ENCODE peak calls at places on chromosomes 11 and 22, in ten cellular contexts. R, Z, D, Q, L, H, Y, C, N and J are unnamed samples.

GRCh38 chr11:8760896-8761295 is 78.3 kb downstream of the RPL27A start:
- DNase-seq in R (no peak), Z (no peak), D (peak; percentile 91), Q (no peak), L (no peak), H (no peak), Y (no peak), C (peak; percentile 34), N (peak; percentile 40), J (no peak)

GRCh38 chr22:29300807-29301601 is 5.4 kb upstream of the GAS2L1 start:
- DNase-seq in R (no peak), Z (no peak), D (no peak), Q (no peak), L (no peak), H (no peak), Y (no peak), C (no peak), N (no peak), J (no peak)

GRCh38 chr11:66868726-66869291 is 11.9 kb downstream of the LRFN4 start:
- DNase-seq in R (peak; percentile 83), Z (peak; percentile 90), D (no peak), Q (peak; percentile 71), L (no peak), H (no peak), Y (peak; percentile 62), C (no peak), N (no peak), J (no peak)

GRCh38 chr11:130847517-130847916 is 68.8 kb downstream of the SNX19 start:
- DNase-seq in R (no peak), Z (no peak), D (peak; percentile 75), Q (peak; percentile 46), L (no peak), H (peak; percentile 95), Y (no peak), C (peak; percentile 96), N (no peak), J (no peak)

GRCh38 chr22:24059793-24060192 is 48.7 kb downstream of the CABIN1 start:
- DNase-seq in R (no peak), Z (no peak), D (no peak), Q (no peak), L (no peak), H (no peak), Y (no peak), C (no peak), N (no peak), J (no peak)

GRCh38 chr11:47908198-47908597 is 60.0 kb upstream of the NUP160 start:
- DNase-seq in R (no peak), Z (peak; percentile 44), D (peak; percentile 77), Q (no peak), L (no peak), H (peak; percentile 22), Y (no peak), C (peak; percentile 61), N (no peak), J (no peak)

GRCh38 chr22:49951986-49952896 is 8.3 kb upstream of the PIM3 start:
- DNase-seq in R (no peak), Z (no peak), D (peak; percentile 89), Q (no peak), L (no peak), H (peak; percentile 65), Y (no peak), C (peak; percentile 82), N (no peak), J (no peak)

GRCh38 chr11:16365456-16366355 is 9.4 kb upstream of the SOX6 start:
- DNase-seq in R (no peak), Z (no peak), D (peak; percentile 16), Q (no peak), L (no peak), H (no peak), Y (no peak), C (no peak), N (no peak), J (no peak)

GRCh38 chr11:17801166-17801565 is 66.6 kb downstream of the KCNC1 start:
- DNase-seq in R (no peak), Z (no peak), D (no peak), Q (no peak), L (no peak), H (no peak), Y (no peak), C (no peak), N (no peak), J (no peak)

DNA sequence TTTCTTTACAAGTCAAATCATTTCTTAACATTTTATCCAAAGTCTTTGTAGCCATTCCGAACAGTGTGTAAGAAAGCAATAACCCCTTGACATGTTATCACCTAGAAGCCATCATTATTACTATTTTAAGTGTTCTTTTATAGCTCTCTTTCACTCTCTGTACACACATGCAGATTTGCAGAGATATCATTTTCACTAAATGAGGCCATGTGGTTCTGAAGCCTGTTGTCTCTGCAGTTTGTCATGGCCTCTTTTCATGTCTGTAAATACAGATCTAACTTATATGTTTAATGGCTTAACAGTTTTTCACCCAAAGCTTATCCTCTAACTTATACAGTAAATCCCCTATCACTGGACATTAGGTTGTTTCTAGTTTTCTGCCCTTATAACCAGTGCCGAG is 166.8 kb downstream of the MYO18B start:
- DNase-seq in R (no peak), Z (no peak), D (no peak), Q (no peak), L (no peak), H (no peak), Y (no peak), C (no peak), N (no peak), J (no peak)
- H3K4me3 ChIP-seq in R (no peak overlapping the region), Z (no peak overlapping the region), D (no peak overlapping the region), Q (no peak overlapping the region), L (no peak overlapping the region), H (no peak overlapping the region), Y (no peak overlapping the region), C (no peak overlapping the region), N (no peak overlapping the region), J (no peak overlapping the region)

GRCh38 chr11:11011617-11012016 is 153.8 kb upstream of the ZBED5 start:
- DNase-seq in R (no peak), Z (no peak), D (no peak), Q (no peak), L (no peak), H (no peak), Y (no peak), C (no peak), N (no peak), J (no peak)

GRCh38 chr11:11016123-11016522 is 158.3 kb upstream of the ZBED5 start:
- DNase-seq in R (no peak), Z (no peak), D (peak; percentile 14), Q (no peak), L (no peak), H (peak; percentile 60), Y (no peak), C (peak; percentile 30), N (no peak), J (peak; percentile 10)

GRCh38 chr11:11010624-11011127 is 152.8 kb upstream of the ZBED5 start:
- DNase-seq in R (no peak), Z (no peak), D (peak; percentile 18), Q (peak; percentile 45), L (peak; percentile 18), H (peak; percentile 55), Y (no peak), C (peak; percentile 18), N (no peak), J (no peak)
- H3K4me3 ChIP-seq in R (no peak overlapping the region), Z (no peak overlapping the region), D (no peak overlapping the region), Q (peak overlapping the region; percentile 18), L (no peak overlapping the region), H (no peak overlapping the region), Y (no peak overlapping the region), C (no peak overlapping the region), N (no peak overlapping the region), J (no peak overlapping the region)

DNA sequence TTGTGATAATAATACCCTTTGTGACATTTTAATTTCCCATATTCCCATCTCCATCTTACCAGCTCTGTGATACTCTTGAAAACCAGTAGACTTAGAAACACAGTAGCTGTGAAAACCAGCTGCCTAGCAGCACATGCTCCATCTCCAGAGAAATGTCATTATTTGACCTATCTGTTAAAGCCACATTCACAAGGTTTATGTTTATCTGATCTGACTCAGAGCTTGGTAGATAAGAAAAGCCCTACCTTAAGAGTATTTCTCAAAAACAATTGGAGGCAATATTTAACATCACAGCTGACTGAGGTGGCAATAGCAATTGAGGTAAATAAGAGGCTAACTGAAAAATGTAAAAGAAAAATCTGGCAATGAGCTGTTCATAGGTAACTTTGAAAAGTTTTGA is 8.1 kb upstream of the ANO3 start:
- DNase-seq in R (no peak), Z (no peak), D (no peak), Q (no peak), L (no peak), H (no peak), Y (no peak), C (no peak), N (no peak), J (no peak)
- H3K4me3 ChIP-seq in R (no peak overlapping the region), Z (no peak overlapping the region), D (no peak overlapping the region), Q (no peak overlapping the region), L (no peak overlapping the region), H (no peak overlapping the region), Y (no peak overlapping the region), C (no peak overlapping the region), N (no peak overlapping the region), J (no peak overlapping the region)

GRCh38 chr11:128892866-128893565 is 1.9 kb downstream of the KCNJ5 start:
- DNase-seq in R (no peak), Z (no peak), D (no peak), Q (no peak), L (no peak), H (no peak), Y (no peak), C (no peak), N (peak; percentile 25), J (no peak)

GRCh38 chr11:128894685-128895084 is 3.5 kb downstream of the KCNJ5 start:
- DNase-seq in R (no peak), Z (no peak), D (no peak), Q (no peak), L (no peak), H (no peak), Y (no peak), C (no peak), N (peak; percentile 53), J (no peak)

GRCh38 chr11:128894296-128894681 is 3.1 kb downstream of the KCNJ5 start:
- DNase-seq in R (no peak), Z (no peak), D (no peak), Q (no peak), L (no peak), H (no peak), Y (no peak), C (no peak), N (peak; percentile 7), J (no peak)

GRCh38 chr11:128895505-128895904 is 4.3 kb downstream of the KCNJ5 start:
- DNase-seq in R (no peak), Z (no peak), D (no peak), Q (no peak), L (no peak), H (no peak), Y (no peak), C (no peak), N (peak; percentile 45), J (no peak)

DNA sequence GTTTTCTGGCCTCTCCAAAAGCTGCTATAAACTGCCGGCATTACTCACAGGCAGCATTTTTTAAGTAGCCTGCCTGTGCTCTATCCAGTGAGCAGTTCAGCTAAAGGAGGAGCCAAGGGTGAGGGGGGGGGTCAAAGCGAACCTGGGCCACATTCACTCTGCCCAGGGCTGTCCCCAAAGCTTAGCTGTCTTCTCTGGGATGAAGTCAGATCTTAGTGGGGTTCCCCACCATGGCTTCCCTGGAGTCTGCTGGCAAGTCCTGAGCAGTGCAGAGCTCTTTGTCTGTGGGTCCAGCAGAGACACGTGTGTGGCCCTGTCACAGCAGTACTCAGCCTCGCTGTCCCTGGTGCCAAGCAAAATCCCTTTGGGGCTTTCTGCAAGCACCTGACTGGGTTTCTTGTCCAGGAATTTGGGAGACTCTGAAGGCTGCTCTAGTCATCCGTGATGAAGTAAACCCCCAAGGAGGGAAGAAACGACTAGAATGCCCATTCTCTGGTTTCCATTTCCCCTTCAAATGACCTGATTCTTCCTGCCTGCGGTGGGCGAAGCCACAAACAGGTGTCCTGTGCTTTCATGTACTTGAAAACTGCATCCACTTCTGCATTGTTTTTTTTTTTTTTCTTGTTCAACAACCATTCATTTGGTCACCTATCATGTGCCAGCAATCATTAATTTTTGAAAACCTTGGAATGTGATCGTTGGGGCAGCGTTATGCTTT is 2.6 kb downstream of the KCNJ5 start:
- DNase-seq in R (no peak), Z (no peak), D (no peak), Q (no peak), L (no peak), H (no peak), Y (no peak), C (no peak), N (peak; percentile 30), J (no peak)
- H3K4me3 ChIP-seq in R (no peak overlapping the region), Z (no peak overlapping the region), D (no peak overlapping the region), Q (no peak overlapping the region), L (no peak overlapping the region), H (no peak overlapping the region), Y (no peak overlapping the region), C (no peak overlapping the region), N (no peak overlapping the region), J (no peak overlapping the region)